ENCODE peak calls at places on chromosome 19, in ten cellular contexts. W is AG09319, M is uterus, O is pancreas, J is foreskin fibroblast, Z is H9, V is tibial artery, H is thoracic aorta, C is kidney, F is GM06990. Y is an unnamed sample.

GRCh38 chr19:45952691-45953505 is 20.8 kb downstream of the NOVA2 start:
- DNase-seq in V (no peak), C (peak; percentile 79), H (no peak), W (peak; percentile 8), Z (peak; percentile 96), M (peak; percentile 36), O (peak; percentile 78), F (peak; percentile 75), J (peak; percentile 24), Y (no peak)

GRCh38 chr19:51064534-51065220 is at the start of gene KLK13:
- DNase-seq in C (no peak), J (peak; percentile 4), F (no peak), V (no peak), W (no peak), M (no peak), Z (peak; percentile 84), O (peak; percentile 66), H (no peak), Y (peak; percentile 28)

GRCh38 chr19:6793973-6794372 is 21.5 kb downstream of the VAV1 start:
- DNase-seq in Z (no peak), M (no peak), W (no peak), F (no peak), V (no peak), J (no peak), C (no peak), H (no peak), O (no peak), Y (no peak)

GRCh38 chr19:18119243-18120105 is 21.9 kb downstream of the MAST3 start:
- DNase-seq in C (no peak), F (peak; percentile 41), H (no peak), W (no peak), O (no peak), M (no peak), J (no peak), V (no peak), Z (no peak), Y (no peak)

GRCh38 chr19:35712529-35712909 is 5.3 kb upstream of the KMT2B start:
- DNase-seq in J (no peak), F (no peak), O (no peak), W (no peak), Z (no peak), H (no peak), C (no peak), V (no peak), M (no peak), Y (no peak)

GRCh38 chr19:46785054-46785979 is 3.1 kb downstream of the SLC1A5 start:
- DNase-seq in V (no peak), H (no peak), F (no peak), O (no peak), C (no peak), W (no peak), Z (no peak), M (no peak), J (no peak), Y (no peak)

GRCh38 chr19:38840583-38840968 is 9.0 kb upstream of the ECH1 start:
- DNase-seq in W (no peak), V (no peak), J (no peak), Z (no peak), O (no peak), M (no peak), C (no peak), H (no peak), F (no peak), Y (no peak)

GRCh38 chr19:21130097-21130775 is 11.6 kb upstream of the ZNF431 start:
- DNase-seq in F (no peak), Z (no peak), V (no peak), W (no peak), M (no peak), O (no peak), C (no peak), J (no peak), H (no peak), Y (no peak)

GRCh38 chr19:17235618-17236413 is 9.8 kb downstream of the OCEL1 start:
- DNase-seq in J (peak; percentile 81), M (peak; percentile 72), Z (peak; percentile 84), F (peak; percentile 84), O (peak; percentile 84), W (no peak), V (peak; percentile 83), H (no peak), C (peak; percentile 91), Y (no peak)

GRCh38 chr19:10503002-10503789 is at the start of gene KEAP1:
- DNase-seq in W (no peak), H (no peak), C (no peak), O (peak; percentile 78), M (peak; percentile 39), F (no peak), V (peak; percentile 72), Z (peak; percentile 55), J (peak; percentile 21), Y (peak; percentile 31)

GRCh38 chr19:43735957-43736356 is 18.8 kb downstream of the SMG9 start:
- DNase-seq in H (no peak), V (no peak), Z (no peak), M (no peak), J (no peak), O (no peak), F (no peak), C (no peak), W (no peak), Y (no peak)

GRCh38 chr19:16612631-16613030 is 15.4 kb downstream of the MED26 start:
- DNase-seq in V (no peak), C (no peak), J (no peak), W (no peak), F (no peak), H (no peak), M (no peak), O (no peak), Z (no peak), Y (no peak)

GRCh38 chr19:41325947-41326706 is 16.2 kb downstream of the CCDC97 start:
- DNase-seq in Z (no peak), H (no peak), O (no peak), J (peak; percentile 70), M (no peak), V (peak; percentile 80), F (peak; percentile 56), C (no peak), W (no peak), Y (no peak)

GRCh38 chr19:8511573-8512101 is 2.3 kb downstream of the ZNF414 start:
- DNase-seq in O (peak; percentile 61), V (no peak), W (no peak), F (no peak), M (no peak), J (no peak), C (no peak), Z (no peak), H (no peak), Y (no peak)

GRCh38 chr19:8515317-8515716 is 1.4 kb upstream of the ZNF414 start:
- DNase-seq in O (no peak), V (no peak), J (no peak), W (no peak), C (no peak), M (no peak), F (no peak), H (no peak), Z (no peak), Y (no peak)

GRCh38 chr19:8512991-8513686 is 828 bp downstream of the ZNF414 start:
- DNase-seq in M (no peak), J (no peak), F (no peak), W (no peak), O (peak; percentile 54), Z (peak; percentile 42), H (no peak), V (no peak), C (no peak), Y (no peak)

GRCh38 chr19:8512115-8512967 is 1.6 kb downstream of the ZNF414 start:
- DNase-seq in O (peak; percentile 55), Z (peak; percentile 88), W (no peak), C (no peak), F (no peak), M (no peak), J (no peak), H (no peak), V (no peak), Y (no peak)

GRCh38 chr19:8513687-8514504 is at the start of gene ZNF414:
- DNase-seq in Z (peak; percentile 99), C (peak; percentile 99), J (peak; percentile 96), W (peak; percentile 91), O (peak; percentile 99), M (peak; percentile 97), H (peak; percentile 90), V (peak; percentile 98), F (peak; percentile 95), Y (peak; percentile 98)
- TF ChIP-seq CTCF in Z (no peak), C (no peak), J (no peak), W (no peak), O (no peak), M (no peak), H (no peak), V (no peak), F (no peak), Y (no peak)

GRCh38 chr19:49915271-49915670 is 13.7 kb upstream of the ATF5 start:
- DNase-seq in Z (no peak), W (no peak), J (no peak), H (no peak), M (no peak), V (no peak), O (no peak), F (no peak), C (no peak), Y (no peak)
- TF ChIP-seq CTCF in Z (peak; percentile 46), W (no peak), J (no peak), H (no peak), M (no peak), V (no peak), O (no peak), F (no peak), C (no peak), Y (no peak)

GRCh38 chr19:15123900-15124299 is 16.7 kb downstream of the SYDE1 start:
- DNase-seq in C (no peak), V (peak; percentile 93), O (no peak), J (no peak), Z (no peak), M (peak; percentile 37), F (no peak), H (no peak), W (no peak), Y (no peak)

GRCh38 chr19:15124572-15125231 is 17.5 kb downstream of the SYDE1 start:
- DNase-seq in F (peak; percentile 35), H (no peak), M (no peak), O (peak; percentile 86), W (no peak), V (no peak), Z (no peak), C (no peak), J (no peak), Y (no peak)

GRCh38 chr19:15123031-15123890 is 16.1 kb downstream of the SYDE1 start:
- DNase-seq in V (no peak), O (no peak), C (no peak), M (no peak), J (no peak), Z (no peak), W (no peak), F (no peak), H (no peak), Y (no peak)

GRCh38 chr19:15126511-15126910 is 19.3 kb downstream of the SYDE1 start:
- DNase-seq in H (no peak), W (no peak), J (no peak), M (no peak), V (no peak), O (no peak), F (no peak), C (no peak), Z (no peak), Y (no peak)

GRCh38 chr19:15125232-15126067 is 18.2 kb downstream of the SYDE1 start:
- DNase-seq in O (peak; percentile 100), H (peak; percentile 92), W (peak; percentile 94), C (peak; percentile 99), J (peak; percentile 96), V (peak; percentile 99), F (peak; percentile 98), M (peak; percentile 97), Z (peak; percentile 99), Y (peak; percentile 92)
- TF ChIP-seq CTCF in O (no peak), H (no peak), W (peak; percentile 4), C (no peak), J (no peak), V (peak; percentile 34), F (peak; percentile 16), M (no peak), Z (no peak), Y (no peak)

GRCh38 chr19:57406516-57407123 is 4.3 kb upstream of the ZNF17 start:
- DNase-seq in C (no peak), V (no peak), O (peak; percentile 56), H (no peak), F (peak; percentile 56), Z (peak; percentile 91), W (no peak), J (peak; percentile 34), M (peak; percentile 28), Y (peak; percentile 25)
- TF ChIP-seq CTCF in C (peak; percentile 59), V (no peak), O (peak; percentile 15), H (no peak), F (peak; percentile 85), Z (peak; percentile 90), W (peak; percentile 90), J (peak; percentile 90), M (no peak), Y (no peak)